ENCODE peak calls at places on chromosomes 12 and 14, in ten cellular contexts. L is mesothelial cell of epicardium, A is astrocyte of the cerebellum, S is fibroblast of pulmonary artery, Y is left ventricle myocardium inferior, R is psoas muscle, J is nephron progenitor cell, O is neural crest cell, H is upper lobe of right lung, Q is breast epithelium. K is an unnamed sample.

GRCh38 chr12:39354955-39355354 is 88.0 kb downstream of the KIF21A start:
- DNase-seq in H (no peak), L (no peak), S (no peak), Q (no peak), Y (no peak), J (no peak), O (no peak), A (no peak), R (no peak), K (no peak)

GRCh38 chr12:122844366-122844971 is 9.2 kb downstream of the HIP1R start:
- DNase-seq in J (no peak), R (no peak), S (no peak), Y (no peak), Q (no peak), O (no peak), L (no peak), H (no peak), A (no peak), K (no peak)

GRCh38 chr12:64780531-64781373 is 21.5 kb upstream of the GNS start:
- DNase-seq in L (peak), R (peak), J (peak), Q (peak), O (peak), Y (peak), S (no peak), H (peak), A (no peak), K (no peak)

GRCh38 chr14:61699092-61699491 is 3.8 kb downstream of the HIF1A start:
- DNase-seq in L (no peak), O (no peak), H (no peak), Y (no peak), S (peak), R (no peak), Q (no peak), A (no peak), J (no peak), K (no peak)

GRCh38 chr12:66803972-66804371 is 125.1 kb upstream of the GRIP1 start:
- DNase-seq in R (no peak), O (no peak), S (no peak), A (no peak), L (no peak), H (no peak), Q (no peak), J (peak), Y (no peak), K (no peak)

GRCh38 chr14:61025239-61026223 is 44.5 kb downstream of the SLC38A6 start:
- DNase-seq in Q (peak), R (peak), A (peak), J (peak), S (peak), Y (peak), L (no peak), H (no peak), O (peak), K (peak)

GRCh38 chr12:93714382-93714781 is 37.2 kb downstream of the CRADD start:
- DNase-seq in L (no peak), H (no peak), Y (no peak), Q (no peak), A (no peak), S (no peak), O (no peak), J (no peak), R (no peak), K (no peak)

GRCh38 chr12:110371408-110372055 is 32.0 kb downstream of the ANAPC7 start:
- DNase-seq in A (no peak), O (no peak), H (peak), S (no peak), R (no peak), L (no peak), J (no peak), Q (no peak), Y (no peak), K (no peak)

GRCh38 chr14:30996892-30997659 is 28.4 kb upstream of the AP4S1 start:
- DNase-seq in Q (no peak), A (no peak), H (no peak), Y (no peak), R (no peak), S (no peak), J (no peak), L (no peak), O (no peak), K (no peak)

GRCh38 chr14:76546426-76547221 is 170.7 kb downstream of the ESRRB start:
- DNase-seq in J (peak), R (no peak), A (no peak), O (peak), H (no peak), Y (no peak), L (no peak), Q (no peak), S (no peak), K (no peak)

GRCh38 chr14:20988717-20989116 is 1.1 kb upstream of the METTL17 start:
- DNase-seq in Q (no peak), A (no peak), J (no peak), R (no peak), L (no peak), Y (no peak), S (no peak), H (no peak), O (no peak), K (no peak)

GRCh38 chr12:68175566-68176033 is 16.1 kb upstream of the IFNG start:
- DNase-seq in R (no peak), Q (no peak), S (no peak), H (no peak), A (no peak), J (no peak), O (no peak), Y (no peak), L (no peak), K (no peak)

GRCh38 chr12:54159140-54159539 is 29.6 kb downstream of the SMUG1 start:
- DNase-seq in A (no peak), O (peak), J (peak), R (no peak), H (no peak), S (no peak), Q (no peak), Y (no peak), L (peak), K (no peak)

GRCh38 chr14:91929700-91930099 is 17.8 kb downstream of the FBLN5 start:
- DNase-seq in Q (no peak), H (no peak), O (no peak), Y (no peak), A (no peak), S (peak), L (no peak), R (no peak), J (no peak), K (no peak)

GRCh38 chr12:13597837-13598236 is 383.6 kb downstream of the GRIN2B start:
- DNase-seq in L (no peak), O (no peak), S (no peak), R (no peak), Y (no peak), A (no peak), Q (no peak), J (no peak), H (no peak), K (no peak)

GRCh38 chr12:13594731-13595514 is 386.5 kb downstream of the GRIN2B start:
- DNase-seq in J (no peak), A (no peak), Y (no peak), L (no peak), H (no peak), S (no peak), O (no peak), Q (no peak), R (no peak), K (no peak)

GRCh38 chr12:13596714-13597113 is 384.7 kb downstream of the GRIN2B start:
- DNase-seq in H (no peak), O (no peak), S (no peak), R (no peak), Q (no peak), J (no peak), L (no peak), A (no peak), Y (no peak), K (no peak)

GRCh38 chr12:13595536-13596450 is 385.6 kb downstream of the GRIN2B start:
- DNase-seq in L (no peak), Q (no peak), H (no peak), O (no peak), R (no peak), A (no peak), S (no peak), J (no peak), Y (no peak), K (no peak)

DNA sequence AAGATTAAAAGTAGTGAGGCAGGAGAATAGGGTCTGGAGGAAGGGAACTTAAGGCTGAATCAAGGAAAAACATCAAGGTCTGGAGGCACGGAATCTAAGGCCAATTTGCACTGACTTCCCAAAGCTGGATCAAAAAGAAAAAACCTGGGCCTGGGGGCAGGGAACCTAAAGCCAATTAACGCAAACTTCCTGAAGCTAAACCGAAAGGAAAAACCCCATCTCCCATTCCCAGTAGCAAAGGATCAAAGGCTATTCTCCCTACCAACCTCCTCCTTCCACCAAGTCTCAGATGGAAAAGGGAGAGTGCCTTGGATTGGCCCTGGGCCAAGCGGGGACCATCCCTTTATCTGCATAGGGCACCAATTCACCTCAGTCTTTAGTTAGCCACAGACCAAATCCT is 384.2 kb downstream of the GRIN2B start:
- DNase-seq in Y (no peak), H (no peak), S (no peak), O (no peak), Q (no peak), L (no peak), R (no peak), J (no peak), A (no peak), K (no peak)
- TF ChIP-seq CTCF in Y (no peak), H (no peak), S (no peak), O (no peak), Q (no peak), L (no peak), R (no peak), J (no peak), A (no peak), K (no peak)

DNA sequence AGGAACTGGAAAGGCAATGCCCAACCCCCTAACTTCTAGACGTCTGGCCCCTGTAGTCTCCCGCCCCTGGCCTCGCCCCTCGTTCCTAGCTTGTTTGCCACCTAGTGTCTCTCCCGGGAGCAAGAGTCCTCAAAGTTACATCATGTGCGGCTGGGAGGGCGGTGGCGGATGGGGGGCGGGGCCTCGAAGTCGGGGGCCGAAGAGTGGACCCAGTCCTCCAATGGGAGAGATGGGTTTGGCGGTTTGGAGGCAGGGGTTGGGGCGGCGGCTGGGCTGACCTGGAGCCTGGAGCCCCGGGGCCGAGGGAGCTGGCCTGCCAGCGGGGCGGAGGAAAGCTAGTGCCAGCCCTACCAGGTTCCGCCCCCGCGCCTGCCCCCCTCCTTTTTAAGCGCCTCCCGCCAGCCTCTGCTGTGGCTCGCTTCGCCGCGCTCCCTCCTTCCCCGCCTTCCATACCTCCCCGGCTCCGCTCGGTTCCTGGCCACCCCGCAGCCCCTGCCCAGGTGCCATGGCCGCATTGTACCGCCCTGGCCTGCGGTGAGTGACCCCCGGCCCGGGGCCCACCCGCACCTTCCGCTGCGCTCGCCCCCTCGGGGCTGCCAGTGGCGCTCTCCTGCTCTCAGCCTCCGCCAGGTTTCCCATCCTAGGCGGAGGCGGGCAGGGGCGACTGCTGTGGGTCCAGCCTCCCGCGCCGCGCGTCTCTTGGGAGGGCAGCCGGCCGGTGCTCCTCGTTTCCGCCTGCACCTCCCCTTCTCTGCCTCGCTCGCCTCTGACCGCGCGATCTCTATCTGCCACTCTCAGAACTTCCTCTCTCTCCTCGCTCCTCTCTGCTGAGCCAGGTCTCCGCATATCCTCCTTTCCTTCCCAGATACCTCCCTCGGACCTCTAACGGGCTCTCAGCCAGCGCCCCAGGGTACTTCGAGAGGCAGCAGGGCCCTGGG is at the start of gene PCK2:
- DNase-seq in Q (peak), J (peak), A (peak), H (peak), O (peak), R (peak), Y (peak), L (peak), S (peak), K (peak)
- TF ChIP-seq CTCF in Q (peak), J (no peak), A (peak), H (no peak), O (no peak), R (no peak), Y (peak), L (no peak), S (no peak), K (no peak)

GRCh38 chr12:56348776-56349175 is 10.1 kb downstream of the IL23A start:
- DNase-seq in S (no peak), Y (no peak), A (no peak), R (no peak), L (no peak), O (no peak), Q (no peak), J (no peak), H (no peak), K (no peak)

GRCh38 chr12:56351325-56351724 is 8.6 kb downstream of the STAT2 start:
- DNase-seq in Q (no peak), H (no peak), L (no peak), A (no peak), S (no peak), R (no peak), J (no peak), O (no peak), Y (no peak), K (no peak)

GRCh38 chr12:56350662-56351061 is 9.2 kb downstream of the STAT2 start:
- DNase-seq in R (no peak), L (no peak), Y (no peak), O (no peak), S (no peak), A (no peak), J (no peak), H (no peak), Q (no peak), K (no peak)

GRCh38 chr12:56346663-56347062 is 8.0 kb downstream of the IL23A start:
- DNase-seq in S (no peak), L (no peak), J (no peak), O (no peak), A (no peak), H (no peak), R (no peak), Y (no peak), Q (no peak), K (no peak)
- TF ChIP-seq CTCF in S (peak), L (no peak), J (no peak), O (no peak), A (no peak), H (no peak), R (no peak), Y (no peak), Q (no peak), K (no peak)

GRCh38 chr12:56645201-56645716 is 525 bp downstream of the ATP5F1B start:
- DNase-seq in O (no peak), S (no peak), L (no peak), Y (no peak), A (no peak), Q (no peak), H (no peak), J (peak), R (no peak), K (no peak)

GRCh38 chr12:56644654-56645053 is 1.1 kb downstream of the ATP5F1B start:
- DNase-seq in L (no peak), Q (no peak), O (no peak), S (no peak), R (no peak), H (no peak), J (no peak), A (no peak), Y (no peak), K (no peak)

GRCh38 chr12:56645717-56646446 is at the start of gene ATP5F1B:
- DNase-seq in Q (peak), R (peak), S (peak), H (peak), O (peak), Y (peak), A (peak), J (peak), L (peak), K (peak)
- TF ChIP-seq CTCF in Q (peak), R (no peak), S (no peak), H (no peak), O (no peak), Y (no peak), A (no peak), J (no peak), L (peak), K (no peak)

DNA sequence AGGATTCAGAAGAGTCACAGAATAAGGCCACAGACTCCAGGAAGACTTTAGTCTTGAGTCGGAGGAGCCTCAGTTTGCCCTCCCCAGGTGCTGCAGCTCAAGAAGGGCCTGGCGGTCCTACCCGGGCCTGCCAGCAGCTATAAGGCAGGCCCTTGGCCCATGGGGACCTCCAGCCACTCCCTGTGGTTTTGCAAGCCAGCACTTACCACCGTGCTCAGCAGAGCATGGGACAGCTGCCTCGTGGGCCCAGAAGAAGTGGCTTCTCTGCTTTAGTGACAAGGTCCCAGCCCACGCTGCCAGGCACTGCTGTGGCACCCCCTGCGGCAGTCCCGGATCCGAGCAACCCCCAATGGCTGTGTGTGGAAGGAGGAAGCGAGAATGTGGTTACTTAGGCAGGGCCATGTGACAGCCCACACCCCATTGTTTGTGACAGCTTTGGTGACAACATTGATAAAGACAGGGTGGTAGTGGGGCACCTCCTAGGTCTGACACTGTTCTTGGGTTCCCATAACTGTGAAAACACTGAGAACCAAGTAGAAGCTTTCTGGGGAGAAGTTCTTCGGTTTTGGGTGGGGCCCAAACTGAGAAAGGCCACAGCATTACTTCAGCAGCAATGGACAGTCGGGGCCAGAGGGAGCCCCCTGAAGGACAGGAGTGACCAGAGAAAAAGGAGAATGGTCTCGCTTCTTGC is at the start of gene SELPLG:
- DNase-seq in A (no peak), R (peak), L (no peak), Q (peak), Y (peak), O (no peak), J (no peak), H (peak), S (no peak), K (no peak)
- TF ChIP-seq CTCF in A (no peak), R (no peak), L (no peak), Q (no peak), Y (no peak), O (no peak), J (no peak), H (no peak), S (no peak), K (no peak)

DNA sequence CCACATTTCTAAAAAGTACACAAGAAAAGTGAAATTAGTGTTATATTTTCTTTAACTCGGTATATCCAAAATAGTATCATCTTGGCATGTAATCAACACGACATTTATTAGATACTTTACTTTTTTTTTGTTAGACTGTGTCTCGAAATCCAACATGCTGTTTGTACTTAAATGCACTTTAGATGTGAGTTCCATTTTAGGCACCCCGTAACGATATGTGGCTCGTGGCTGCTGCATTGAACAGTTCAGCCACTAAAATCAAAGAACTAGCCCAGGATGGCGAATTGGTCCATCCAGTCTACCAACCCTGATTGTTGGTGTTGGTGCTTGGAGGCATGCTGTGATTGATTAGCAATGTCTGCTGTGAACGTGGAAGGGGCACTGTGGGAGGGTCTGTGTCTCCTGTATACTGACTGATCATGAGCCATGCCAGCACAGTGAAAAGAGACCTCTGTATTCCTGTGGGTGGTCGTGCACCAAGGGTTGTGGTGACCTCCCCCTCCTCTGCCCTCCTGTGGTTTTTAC is 63.1 kb upstream of the DLK1 start:
- DNase-seq in O (no peak), Y (no peak), H (no peak), S (no peak), Q (no peak), J (no peak), A (no peak), L (no peak), R (peak), K (no peak)
- TF ChIP-seq CTCF in O (no peak), Y (no peak), H (no peak), S (no peak), Q (no peak), J (no peak), A (no peak), L (peak), R (no peak), K (no peak)

DNA sequence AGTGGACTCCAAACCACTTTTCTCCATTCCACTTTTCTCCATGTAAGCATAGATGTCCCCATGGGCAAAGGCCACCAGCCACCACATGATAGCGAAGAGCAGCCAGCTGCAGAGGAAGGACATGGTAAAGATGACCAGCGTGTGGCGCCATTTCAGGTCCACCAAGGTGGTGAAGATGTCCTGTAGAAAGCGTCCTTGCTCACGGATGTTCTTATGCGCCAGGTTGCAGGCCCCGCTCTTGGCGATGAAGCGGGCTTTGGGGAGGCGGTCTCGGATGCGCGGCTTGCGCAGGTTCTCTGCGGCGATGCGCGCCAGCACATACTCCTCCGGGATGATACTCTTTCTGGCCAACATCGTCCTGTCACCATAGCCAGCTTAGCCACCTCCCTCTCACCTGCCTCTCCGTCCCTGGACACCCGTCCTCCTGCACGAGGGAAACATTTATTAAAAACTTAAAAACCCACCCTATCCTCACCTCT is 1.2 kb downstream of the KCNJ8 start:
- DNase-seq in Y (peak), A (no peak), O (peak), J (peak), H (peak), Q (no peak), R (peak), L (no peak), S (peak), K (no peak)
- TF ChIP-seq CTCF in Y (peak), A (peak), O (peak), J (peak), H (peak), Q (peak), R (no peak), L (no peak), S (peak), K (no peak)